ENCODE peak calls at places on chromosomes 7 and 10, in ten cellular contexts. Y, E, T, R, X, J, W, V, H and F are unnamed samples.

GRCh38 chr10:86583983-86584382 is 62.4 kb upstream of the WAPL start:
- DNase-seq in H (peak), Y (no peak), X (no peak), W (no peak), R (peak), E (no peak), J (no peak), T (peak), V (no peak), F (no peak)

GRCh38 chr10:62323751-62324150 is 50.4 kb upstream of the ZNF365 start:
- DNase-seq in Y (no peak), E (no peak), R (no peak), V (no peak), W (no peak), J (no peak), H (no peak), X (peak), T (peak), F (no peak)

GRCh38 chr7:43619213-43620012 is 36.5 kb downstream of the STK17A start:
- DNase-seq in J (no peak), V (no peak), W (no peak), E (no peak), H (no peak), T (peak), X (no peak), R (no peak), Y (peak), F (peak)

GRCh38 chr7:41103331-41103730 is 599.6 kb downstream of the INHBA start:
- DNase-seq in Y (peak), V (peak), H (no peak), R (no peak), W (no peak), J (no peak), T (peak), E (no peak), X (peak), F (no peak)

GRCh38 chr7:101162551-101163280 is 2.7 kb downstream of the VGF start:
- DNase-seq in V (no peak), J (no peak), X (peak), T (peak), Y (peak), H (peak), W (peak), E (peak), R (peak), F (no peak)

GRCh38 chr7:37832194-37832593 is 16.2 kb upstream of the NME8 start:
- DNase-seq in X (no peak), V (no peak), T (peak), H (no peak), Y (no peak), J (no peak), E (peak), W (peak), R (no peak), F (no peak)

GRCh38 chr7:107643407-107643806 is 17.2 kb upstream of the SLC26A4 start:
- DNase-seq in T (peak), X (peak), Y (peak), J (no peak), W (no peak), E (no peak), V (no peak), H (no peak), R (no peak), F (peak)

GRCh38 chr7:16295558-16295957 is 125.8 kb downstream of the CRPPA start:
- DNase-seq in Y (no peak), V (no peak), W (no peak), T (no peak), H (no peak), R (no peak), J (no peak), E (no peak), X (no peak), F (no peak)

GRCh38 chr7:88344956-88345832 is 38.5 kb upstream of the STEAP4 start:
- DNase-seq in Y (no peak), X (no peak), H (peak), J (peak), V (peak), E (peak), R (peak), T (peak), W (peak), F (peak)

GRCh38 chr10:124313374-124313773 is 105.3 kb downstream of the OAT start:
- DNase-seq in Y (no peak), V (no peak), H (no peak), T (no peak), X (no peak), E (no peak), W (no peak), R (peak), J (no peak), F (no peak)

GRCh38 chr7:98711945-98712344 is 94.9 kb downstream of the NPTX2 start:
- DNase-seq in X (no peak), Y (no peak), R (no peak), J (no peak), T (no peak), V (no peak), E (no peak), W (no peak), H (no peak), F (no peak)

GRCh38 chr10:51405580-51406367 is 293.6 kb downstream of the CSTF2T start:
- DNase-seq in V (no peak), J (no peak), Y (peak), T (peak), R (peak), X (no peak), E (no peak), W (no peak), H (peak), F (no peak)

GRCh38 chr10:45495438-45496152 is 121.6 kb downstream of the ALOX5 start:
- DNase-seq in X (peak), T (peak), R (no peak), H (no peak), W (no peak), V (no peak), E (no peak), J (no peak), Y (no peak), F (peak)

GRCh38 chr10:98460837-98461499 is 14.2 kb upstream of the HPS1 start:
- DNase-seq in E (peak), W (peak), T (peak), R (no peak), V (no peak), Y (peak), H (no peak), X (peak), J (no peak), F (peak)

GRCh38 chr10:124003070-124003419 is 90.4 kb downstream of the CHST15 start:
- DNase-seq in E (no peak), W (peak), X (no peak), H (no peak), R (no peak), Y (no peak), J (no peak), T (no peak), V (no peak), F (no peak)

GRCh38 chr7:149060161-149060560 is 30.4 kb downstream of the ZNF786 start:
- DNase-seq in T (no peak), J (no peak), V (no peak), Y (peak), W (no peak), H (no peak), X (peak), R (no peak), E (no peak), F (no peak)

GRCh38 chr7:141014091-141014490 is 661 bp downstream of the MRPS33 start:
- DNase-seq in J (no peak), X (no peak), W (peak), T (no peak), E (peak), Y (peak), V (no peak), R (no peak), H (no peak), F (no peak)

GRCh38 chr10:76034236-76035009 is 603.0 kb downstream of the LRMDA start:
- DNase-seq in X (no peak), V (no peak), W (no peak), Y (no peak), H (peak), R (no peak), E (peak), T (no peak), J (no peak), F (no peak)

GRCh38 chr7:55018361-55019328 is at the start of gene EGFR:
- DNase-seq in H (peak), J (no peak), W (peak), E (peak), T (peak), R (peak), X (peak), V (peak), Y (peak), F (peak)

GRCh38 chr7:141418087-141418486 is 133.1 kb upstream of the AGK start:
- DNase-seq in J (no peak), V (no peak), Y (no peak), H (no peak), X (no peak), W (no peak), T (no peak), E (no peak), R (no peak), F (no peak)

GRCh38 chr7:34821965-34822558 is 164.0 kb downstream of the NPSR1 start:
- DNase-seq in H (no peak), E (no peak), J (no peak), T (no peak), W (no peak), R (no peak), X (no peak), Y (no peak), V (no peak), F (no peak)

GRCh38 chr7:144641389-144642044 is 194.3 kb downstream of the TPK1 start:
- DNase-seq in J (no peak), T (no peak), H (no peak), X (no peak), E (no peak), R (no peak), Y (no peak), W (no peak), V (no peak), F (no peak)

GRCh38 chr7:41873781-41874180 is 170.9 kb upstream of the INHBA start:
- DNase-seq in J (no peak), H (no peak), X (no peak), V (no peak), T (no peak), E (no peak), W (no peak), R (no peak), Y (no peak), F (no peak)

GRCh38 chr7:593324-594115 is 73.9 kb upstream of the PDGFA start:
- DNase-seq in Y (no peak), X (no peak), V (no peak), H (no peak), W (no peak), E (no peak), T (no peak), R (no peak), J (no peak), F (no peak)

GRCh38 chr7:47551550-47552121 is 30.3 kb downstream of the TNS3 start:
- DNase-seq in T (no peak), X (no peak), Y (no peak), R (no peak), V (no peak), H (no peak), W (no peak), J (no peak), E (no peak), F (no peak)
- H3K9ac ChIP-seq in T (no peak), X (no peak), Y (no peak), R (no peak), V (no peak), H (no peak), W (no peak), J (no peak), E (no peak), F (no peak)

DNA sequence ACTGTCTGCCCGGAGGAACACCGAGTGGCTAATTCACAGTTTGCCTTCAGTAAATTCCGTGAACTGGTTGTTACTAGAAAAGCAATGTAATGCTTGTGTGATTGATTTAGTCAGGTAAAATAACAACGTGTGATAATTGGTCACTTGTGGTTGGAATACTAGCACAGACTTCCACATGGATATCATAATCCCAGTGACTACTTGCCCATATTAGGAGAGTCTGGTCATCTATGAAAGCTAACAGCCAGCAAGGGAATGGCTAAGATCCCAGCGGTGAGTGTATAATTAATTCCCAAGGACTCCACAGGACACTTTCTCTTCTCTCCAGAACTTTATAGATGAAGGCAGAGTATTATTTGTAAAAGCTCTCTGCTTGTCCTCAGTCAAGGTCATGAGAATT is 662.5 kb upstream of the TEX47 start:
- DNase-seq in V (no peak), W (no peak), R (no peak), Y (no peak), T (no peak), E (no peak), X (no peak), J (no peak), H (no peak), F (no peak)
- H3K9ac ChIP-seq in V (no peak), W (no peak), R (no peak), Y (no peak), T (no peak), E (no peak), X (no peak), J (no peak), H (no peak), F (no peak)

DNA sequence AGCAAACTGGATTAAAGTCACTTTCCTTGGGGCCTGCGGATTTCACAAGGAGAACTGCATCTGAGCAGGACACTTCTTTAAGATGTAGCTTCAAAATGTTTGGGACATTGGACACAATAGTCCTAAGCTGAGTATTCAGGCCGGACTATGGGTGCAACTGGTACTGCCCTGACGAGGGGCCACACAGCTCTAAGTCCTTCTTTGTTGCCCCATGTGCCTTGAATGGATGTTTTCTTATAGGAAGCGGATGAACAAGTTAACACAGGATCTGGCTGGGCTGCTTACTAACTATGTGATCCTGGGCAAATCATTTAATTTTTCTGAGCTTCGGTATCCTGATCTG is 147.8 kb upstream of the KLF14 start:
- DNase-seq in E (no peak), R (no peak), H (peak), X (no peak), W (no peak), V (no peak), J (no peak), T (no peak), Y (no peak), F (no peak)
- H3K9ac ChIP-seq in E (no peak), R (no peak), H (no peak), X (no peak), W (no peak), V (no peak), J (no peak), T (no peak), Y (no peak), F (peak)

GRCh38 chr10:74924251-74924954 is 98.0 kb downstream of the KAT6B start:
- DNase-seq in R (no peak), Y (peak), H (no peak), J (no peak), X (peak), W (no peak), V (no peak), E (no peak), T (peak), F (peak)
- H3K9ac ChIP-seq in R (no peak), Y (peak), H (no peak), J (no peak), X (no peak), W (no peak), V (no peak), E (peak), T (peak), F (no peak)

DNA sequence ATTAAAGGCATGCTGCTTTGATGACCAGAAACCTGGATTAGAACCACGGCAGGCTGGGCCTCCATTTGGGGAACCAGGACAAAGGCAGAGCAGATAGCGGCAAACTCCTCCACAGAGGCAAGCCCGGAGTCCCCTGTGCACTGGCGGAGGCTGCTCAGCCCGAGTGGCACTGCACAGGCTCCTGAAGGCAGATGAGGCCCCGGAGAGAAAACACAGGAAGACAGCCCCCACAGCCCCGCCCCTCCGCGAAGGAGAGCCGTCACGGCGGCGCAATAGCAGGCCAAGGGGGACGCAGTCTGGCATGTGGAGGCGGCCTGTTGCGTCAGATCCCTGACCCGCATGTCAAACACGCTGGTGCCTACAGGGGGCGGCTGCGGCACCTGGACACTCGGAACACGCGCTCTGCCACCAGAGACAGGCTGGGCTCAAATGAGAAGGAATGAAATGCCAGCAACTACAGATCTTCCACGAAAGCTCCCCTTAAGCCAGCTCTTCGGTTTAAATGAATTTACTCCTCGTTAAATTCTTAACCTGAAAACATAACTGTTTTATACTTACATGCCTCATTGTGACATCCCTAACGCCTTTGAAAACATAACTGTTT is 128.5 kb downstream of the MAD1L1 start:
- DNase-seq in V (no peak), J (peak), R (peak), T (no peak), E (peak), H (peak), X (no peak), W (peak), Y (peak), F (peak)
- H3K9ac ChIP-seq in V (peak), J (no peak), R (no peak), T (no peak), E (peak), H (no peak), X (no peak), W (no peak), Y (peak), F (peak)